ENCODE peak calls at places on chromosome 14, in eight cellular contexts. Q is dorsolateral prefrontal cortex, V is chondrocyte, B is nephron progenitor cell, M is pancreas, A is heart left ventricle, W is BE2C, L is GM13977. Z is an unnamed sample.

GRCh38 chr14:22314183-22314820 is 274.7 kb downstream of the DAD1 start:
- DNase-seq in Q (no peak), V (no peak), B (peak), M (no peak), A (no peak), W (peak), L (peak), Z (peak)

GRCh38 chr14:36553650-36554260 is 28.7 kb downstream of the NKX2-8 start:
- DNase-seq in Q (no peak), V (no peak), B (peak), M (no peak), A (no peak), W (peak), L (peak), Z (peak)

GRCh38 chr14:99412122-99413061 is 68.3 kb downstream of the SETD3 start:
- DNase-seq in Q (no peak), V (no peak), B (no peak), M (peak), A (no peak), W (no peak), L (no peak), Z (no peak)

GRCh38 chr14:24389266-24389855 is 9.4 kb upstream of the NYNRIN start:
- DNase-seq in Q (no peak), V (no peak), B (no peak), M (no peak), A (no peak), W (no peak), L (no peak), Z (peak)

GRCh38 chr14:49461529-49462401 is 124.4 kb downstream of the RPS29 start:
- DNase-seq in Q (no peak), V (no peak), B (peak), M (peak), A (peak), W (peak), L (peak), Z (peak)

GRCh38 chr14:78595797-78596196 is 425.6 kb downstream of the NRXN3 start:
- DNase-seq in Q (no peak), V (no peak), B (peak), M (no peak), A (no peak), W (peak), L (no peak), Z (peak)

GRCh38 chr14:85688024-85688423 is 158.1 kb downstream of the FLRT2 start:
- DNase-seq in Q (no peak), V (no peak), B (no peak), M (no peak), A (no peak), W (no peak), L (no peak), Z (no peak)

GRCh38 chr14:92898732-92899131 is 24.2 kb upstream of the CHGA start:
- DNase-seq in Q (no peak), V (no peak), B (no peak), M (no peak), A (no peak), W (no peak), L (no peak), Z (no peak)

GRCh38 chr14:89845346-89845745 is 109.2 kb downstream of the EFCAB11 start:
- DNase-seq in Q (no peak), V (no peak), B (no peak), M (no peak), A (no peak), W (no peak), L (no peak), Z (peak)

GRCh38 chr14:103402700-103403099 is 17.5 kb downstream of the MARK3 start:
- DNase-seq in Q (no peak), V (no peak), B (no peak), M (no peak), A (no peak), W (no peak), L (no peak), Z (no peak)

GRCh38 chr14:91835197-91835919 is 32.0 kb downstream of the TC2N start:
- DNase-seq in Q (no peak), V (no peak), B (no peak), M (no peak), A (no peak), W (no peak), L (peak), Z (no peak)

GRCh38 chr14:99518441-99519346 is 37.5 kb downstream of the CCNK start:
- DNase-seq in Q (peak), V (peak), B (peak), M (peak), A (peak), W (peak), L (peak), Z (no peak)

GRCh38 chr14:30272848-30273563 is 286.0 kb upstream of the G2E3 start:
- DNase-seq in Q (no peak), V (no peak), B (no peak), M (no peak), A (no peak), W (no peak), L (no peak), Z (no peak)

GRCh38 chr14:93938766-93939303 is 11.7 kb downstream of the FAM181A start:
- DNase-seq in Q (no peak), V (no peak), B (no peak), M (no peak), A (no peak), W (no peak), L (no peak), Z (no peak)

GRCh38 chr14:94581127-94581999 is at the start of gene SERPINA5:
- DNase-seq in Q (no peak), V (no peak), B (peak), M (peak), A (peak), W (peak), L (no peak), Z (no peak)

GRCh38 chr14:100688598-100689499 is 37.8 kb upstream of the DLK1 start:
- DNase-seq in Q (no peak), V (no peak), B (no peak), M (no peak), A (no peak), W (no peak), L (no peak), Z (peak)

GRCh38 chr14:103273847-103274615 is 60.0 kb upstream of the EIF5 start:
- DNase-seq in Q (no peak), V (no peak), B (no peak), M (no peak), A (no peak), W (no peak), L (no peak), Z (no peak)

GRCh38 chr14:58805057-58805456 is 167.3 kb downstream of the DACT1 start:
- DNase-seq in Q (no peak), V (no peak), B (no peak), M (no peak), A (no peak), W (peak), L (no peak), Z (no peak)

GRCh38 chr14:47826809-47827208 is 151.4 kb upstream of the MDGA2 start:
- DNase-seq in Q (no peak), V (no peak), B (no peak), M (no peak), A (no peak), W (no peak), L (no peak), Z (no peak)

GRCh38 chr14:103140316-103141109 is 17.3 kb downstream of the TNFAIP2 start:
- DNase-seq in Q (no peak), V (no peak), B (no peak), M (no peak), A (no peak), W (no peak), L (peak), Z (no peak)

GRCh38 chr14:91980157-91980556 is 32.7 kb upstream of the FBLN5 start:
- DNase-seq in Q (no peak), V (no peak), B (no peak), M (no peak), A (no peak), W (no peak), L (peak), Z (peak)

GRCh38 chr14:59346796-59347510 is 118.2 kb downstream of the GPR135 start:
- DNase-seq in Q (no peak), V (no peak), B (no peak), M (no peak), A (no peak), W (no peak), L (no peak), Z (no peak)

GRCh38 chr14:103628221-103628683 is 759 bp upstream of the KLC1 start:
- DNase-seq in Q (peak), V (no peak), B (peak), M (peak), A (peak), W (peak), L (peak), Z (peak)

GRCh38 chr14:72894623-72895378 is 900 bp upstream of the DPF3 start:
- DNase-seq in Q (peak), V (no peak), B (peak), M (peak), A (peak), W (peak), L (no peak), Z (no peak)

GRCh38 chr14:43475762-43476161 is 1031.3 kb downstream of the FSCB start:
- DNase-seq in Q (no peak), V (no peak), B (no peak), M (no peak), A (no peak), W (no peak), L (no peak), Z (no peak)

GRCh38 chr14:104331871-104332605 is 193.7 kb downstream of the KIF26A start:
- DNase-seq in Q (no peak), V (no peak), B (no peak), M (no peak), A (no peak), W (no peak), L (no peak), Z (no peak)

GRCh38 chr14:50670196-50670875 is 2.2 kb upstream of the SAV1 start:
- DNase-seq in Q (no peak), V (no peak), B (no peak), M (no peak), A (no peak), W (no peak), L (no peak), Z (peak)

GRCh38 chr14:92692822-92693226 is 55.6 kb downstream of the LGMN start:
- DNase-seq in Q (no peak), V (peak), B (no peak), M (peak), A (peak), W (peak), L (no peak), Z (no peak)

GRCh38 chr14:62443796-62444195 is 601.5 kb downstream of the KCNH5 start:
- DNase-seq in Q (no peak), V (no peak), B (no peak), M (no peak), A (no peak), W (no peak), L (no peak), Z (peak)

GRCh38 chr14:76768201-76768656 is 7.0 kb downstream of the VASH1 start:
- DNase-seq in Q (peak), V (peak), B (no peak), M (no peak), A (peak), W (no peak), L (peak), Z (no peak)

GRCh38 chr14:68675233-68675577 is 117.7 kb downstream of the ZFP36L1 start:
- DNase-seq in Q (no peak), V (no peak), B (no peak), M (no peak), A (no peak), W (no peak), L (no peak), Z (peak)

GRCh38 chr14:67738740-67739504 is 37.2 kb downstream of the RDH12 start:
- DNase-seq in Q (no peak), V (no peak), B (no peak), M (peak), A (peak), W (peak), L (no peak), Z (peak)

GRCh38 chr14:94541234-94541975 is 19.8 kb upstream of the SERPINA4 start:
- DNase-seq in Q (no peak), V (no peak), B (no peak), M (no peak), A (no peak), W (no peak), L (no peak), Z (no peak)

GRCh38 chr14:50785506-50786063 is 45.4 kb downstream of the NIN start:
- DNase-seq in Q (no peak), V (no peak), B (peak), M (no peak), A (no peak), W (no peak), L (no peak), Z (no peak)

GRCh38 chr14:54976316-54976715 is 50.6 kb downstream of the WDHD1 start:
- DNase-seq in Q (no peak), V (no peak), B (no peak), M (no peak), A (no peak), W (no peak), L (no peak), Z (peak)

GRCh38 chr14:54975856-54976255 is 51.0 kb downstream of the WDHD1 start:
- DNase-seq in Q (no peak), V (no peak), B (no peak), M (no peak), A (no peak), W (no peak), L (no peak), Z (no peak)

GRCh38 chr14:54985156-54985555 is 41.7 kb downstream of the WDHD1 start:
- DNase-seq in Q (no peak), V (no peak), B (no peak), M (no peak), A (no peak), W (no peak), L (no peak), Z (no peak)

GRCh38 chr14:54979039-54979438 is 47.9 kb downstream of the WDHD1 start:
- DNase-seq in Q (no peak), V (no peak), B (no peak), M (no peak), A (no peak), W (no peak), L (no peak), Z (no peak)

DNA sequence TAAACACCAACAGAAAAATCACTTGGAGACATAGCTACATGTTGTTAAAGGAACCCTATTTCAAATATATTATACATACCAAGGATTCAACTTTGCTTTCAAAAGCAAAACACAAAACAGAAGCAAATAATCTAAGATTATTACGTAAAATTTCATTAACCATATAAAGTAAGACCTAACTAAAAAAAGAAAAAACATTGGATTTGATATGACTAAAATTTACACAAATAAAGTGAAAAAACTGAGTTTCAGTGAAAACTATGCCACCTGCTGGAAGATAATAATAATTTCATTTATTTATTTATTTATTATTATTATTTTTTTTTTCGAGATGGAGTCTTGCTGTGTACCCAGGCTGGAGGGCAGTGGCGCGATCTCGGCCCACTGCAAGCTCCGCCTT is 45.2 kb downstream of the WDHD1 start:
- DNase-seq in Q (no peak), V (no peak), B (no peak), M (no peak), A (no peak), W (no peak), L (no peak), Z (no peak)
- TF ChIP-seq CTCF in Q (no peak), V (peak), B (peak), M (no peak), A (no peak), W (no peak), L (no peak), Z (peak)

GRCh38 chr14:40115583-40115982 is 683.4 kb upstream of the FBXO33 start:
- DNase-seq in Q (no peak), V (no peak), B (no peak), M (no peak), A (no peak), W (no peak), L (no peak), Z (no peak)
- TF ChIP-seq CTCF in Q (no peak), V (no peak), B (no peak), M (no peak), A (no peak), W (no peak), L (no peak), Z (no peak)

GRCh38 chr14:97117693-97118092 is 320.5 kb downstream of the VRK1 start:
- DNase-seq in Q (no peak), V (no peak), B (no peak), M (no peak), A (no peak), W (no peak), L (no peak), Z (no peak)

GRCh38 chr14:97113339-97113738 is 316.2 kb downstream of the VRK1 start:
- DNase-seq in Q (no peak), V (no peak), B (no peak), M (no peak), A (no peak), W (no peak), L (no peak), Z (no peak)

GRCh38 chr14:97120204-97121120 is 323.3 kb downstream of the VRK1 start:
- DNase-seq in Q (no peak), V (no peak), B (no peak), M (no peak), A (no peak), W (no peak), L (no peak), Z (no peak)

DNA sequence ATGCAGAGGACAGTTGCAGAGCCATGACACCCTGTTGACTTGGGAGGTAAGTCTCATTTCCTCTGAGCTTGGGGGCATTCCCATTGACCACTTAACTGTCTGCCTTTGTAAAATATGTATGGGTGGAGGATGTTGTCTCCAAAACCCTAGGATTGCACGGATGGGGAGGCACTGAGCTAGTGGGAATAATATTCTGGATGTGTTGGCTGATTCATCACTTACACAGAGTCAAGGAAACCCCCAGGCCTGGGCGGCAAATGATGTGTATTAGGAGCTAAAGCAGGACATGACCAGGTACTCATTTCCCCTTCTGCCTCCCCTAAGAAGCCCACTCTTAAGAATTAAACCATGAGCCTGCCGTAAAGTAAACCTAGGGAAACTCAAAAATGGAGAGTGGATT is 319.4 kb downstream of the VRK1 start:
- DNase-seq in Q (no peak), V (no peak), B (no peak), M (no peak), A (no peak), W (no peak), L (no peak), Z (no peak)
- TF ChIP-seq CTCF in Q (no peak), V (no peak), B (no peak), M (no peak), A (no peak), W (no peak), L (no peak), Z (no peak)

GRCh38 chr14:74549588-74549987 is 56.0 kb downstream of the ISCA2 start:
- DNase-seq in Q (no peak), V (no peak), B (no peak), M (no peak), A (no peak), W (no peak), L (no peak), Z (no peak)
- TF ChIP-seq CTCF in Q (no peak), V (peak), B (no peak), M (no peak), A (no peak), W (peak), L (peak), Z (peak)

GRCh38 chr14:38618514-38618913 is 362.6 kb upstream of the CLEC14A start:
- DNase-seq in Q (no peak), V (no peak), B (no peak), M (no peak), A (no peak), W (no peak), L (no peak), Z (no peak)
- TF ChIP-seq CTCF in Q (no peak), V (peak), B (no peak), M (no peak), A (no peak), W (peak), L (peak), Z (peak)

DNA sequence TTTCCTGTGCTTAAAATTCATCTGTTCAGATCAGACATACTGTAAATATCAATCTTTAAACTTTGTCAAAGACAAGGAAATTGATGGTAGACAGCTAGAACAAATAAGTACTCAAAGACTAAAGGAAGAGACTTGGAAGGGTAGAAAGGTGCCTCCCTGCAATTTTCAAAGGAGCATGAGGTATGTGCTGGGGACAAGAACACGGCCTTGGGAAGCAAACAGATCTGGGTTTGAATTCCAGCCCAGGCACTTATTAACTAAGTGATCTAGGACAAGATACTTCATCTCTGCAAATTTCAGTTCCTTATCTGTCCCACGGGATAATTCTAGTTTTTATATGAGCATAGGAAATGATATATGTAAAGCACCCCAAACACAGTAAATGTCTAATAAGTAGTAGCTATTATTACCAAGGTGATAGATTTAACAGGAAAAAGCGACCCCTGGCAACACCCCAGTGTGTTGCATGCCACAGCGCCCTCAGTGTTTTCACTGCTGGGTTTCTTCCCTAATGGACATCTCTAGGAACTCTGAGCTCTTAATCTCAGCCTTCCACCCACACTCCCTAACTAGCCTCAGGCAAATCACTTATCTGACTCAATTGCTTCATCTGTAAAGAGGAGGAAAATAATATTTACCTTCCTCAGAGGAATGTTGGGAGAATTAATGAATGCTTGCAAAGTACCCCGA is 44.7 kb upstream of the BMP4 start:
- DNase-seq in Q (no peak), V (no peak), B (no peak), M (no peak), A (no peak), W (no peak), L (no peak), Z (no peak)
- TF ChIP-seq CTCF in Q (no peak), V (no peak), B (no peak), M (no peak), A (no peak), W (peak), L (peak), Z (no peak)

DNA sequence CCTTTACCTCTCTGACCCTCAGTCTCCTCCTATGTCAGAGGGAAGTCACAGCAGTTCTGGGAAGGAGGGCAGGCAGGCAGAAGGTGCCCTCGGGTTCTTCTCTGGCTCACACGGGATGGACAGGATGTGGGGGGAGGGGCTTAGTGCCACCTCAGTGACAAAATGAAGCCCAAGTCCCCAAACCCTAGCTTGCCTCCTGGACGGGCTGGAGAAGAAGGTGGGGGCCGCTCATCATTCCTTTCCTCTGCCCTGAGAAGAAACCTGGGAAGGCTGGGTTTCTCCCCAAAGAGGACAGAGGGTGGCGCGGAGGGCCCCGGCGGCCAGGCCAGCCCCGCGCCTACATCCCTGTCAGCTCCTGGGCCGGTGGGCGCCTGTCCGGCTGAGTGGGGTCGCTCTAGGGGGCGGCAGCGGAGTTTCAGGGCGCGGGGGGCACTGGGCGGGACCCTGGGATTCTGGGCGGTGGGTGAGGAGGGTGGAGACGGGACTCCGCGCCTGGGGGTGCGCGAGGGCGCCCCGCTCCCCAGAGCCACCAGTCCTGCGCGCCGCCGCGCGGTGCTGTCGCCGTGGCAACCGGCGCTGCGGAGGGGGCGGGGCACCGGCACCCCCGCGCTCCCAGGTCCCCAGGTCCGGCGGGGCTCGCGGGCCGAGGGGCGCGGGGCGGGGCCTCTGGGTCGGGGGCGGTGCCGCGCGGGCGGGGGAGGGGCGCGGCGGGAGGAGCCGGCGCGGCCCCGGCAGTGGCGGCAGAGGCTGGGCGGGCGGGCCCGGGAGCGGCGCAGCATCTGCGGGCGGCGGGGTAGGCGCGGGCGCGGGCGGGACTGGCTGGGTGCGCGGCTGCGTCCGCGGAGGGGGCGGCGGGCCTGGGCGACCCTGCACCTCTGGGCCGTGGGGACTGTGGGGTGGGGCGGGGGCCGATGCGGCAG is at the start of gene TMEM121:
- DNase-seq in Q (peak), V (peak), B (peak), M (no peak), A (no peak), W (peak), L (peak), Z (no peak)
- TF ChIP-seq CTCF in Q (no peak), V (peak), B (no peak), M (no peak), A (no peak), W (no peak), L (no peak), Z (peak)